ENCODE peak calls at places on chromosomes 3 and 15, in seven cellular contexts. F is left lung, Z is tibial nerve, C is tibial artery, Q is mammary epithelial cell, U is heart left ventricle, S is left ventricle myocardium inferior. W is an unnamed sample.

GRCh38 chr3:107927361-107928083 is 163.3 kb downstream of the CD47 start:
- DNase-seq in F (peak), Z (peak), C (peak), Q (peak), U (peak), S (peak), W (peak)

GRCh38 chr3:71348831-71349230 is 234.7 kb downstream of the FOXP1 start:
- DNase-seq in F (no peak), Z (no peak), C (no peak), Q (no peak), U (no peak), S (no peak), W (no peak)

GRCh38 chr15:92429378-92430066 is 35.8 kb downstream of the ST8SIA2 start:
- DNase-seq in F (no peak), Z (no peak), C (no peak), Q (peak), U (no peak), S (no peak), W (no peak)

GRCh38 chr3:23540600-23540999 is 265.2 kb upstream of the UBE2E1 start:
- DNase-seq in F (no peak), Z (no peak), C (no peak), Q (no peak), U (no peak), S (no peak), W (no peak)

GRCh38 chr3:32817561-32818430 is at the start of gene TRIM71:
- DNase-seq in F (peak), Z (no peak), C (no peak), Q (peak), U (no peak), S (no peak), W (no peak)

GRCh38 chr3:53238051-53238850 is 17.6 kb downstream of the TKT start:
- DNase-seq in F (peak), Z (no peak), C (no peak), Q (peak), U (no peak), S (no peak), W (no peak)

GRCh38 chr3:15086699-15087098 is 12.2 kb downstream of the RBSN start:
- DNase-seq in F (no peak), Z (no peak), C (no peak), Q (no peak), U (no peak), S (no peak), W (no peak)

GRCh38 chr3:160564205-160564922 is 1.0 kb downstream of the KPNA4 start:
- DNase-seq in F (no peak), Z (no peak), C (peak), Q (no peak), U (no peak), S (no peak), W (no peak)

GRCh38 chr15:31169558-31169957 is 68.0 kb upstream of the TRPM1 start:
- DNase-seq in F (no peak), Z (no peak), C (no peak), Q (no peak), U (no peak), S (no peak), W (peak)

GRCh38 chr3:64852738-64853137 is 164.9 kb upstream of the ADAMTS9 start:
- DNase-seq in F (no peak), Z (no peak), C (no peak), Q (no peak), U (no peak), S (no peak), W (no peak)

GRCh38 chr3:64846009-64846408 is 158.2 kb upstream of the ADAMTS9 start:
- DNase-seq in F (no peak), Z (no peak), C (no peak), Q (no peak), U (no peak), S (no peak), W (no peak)

GRCh38 chr3:64844558-64844957 is 156.8 kb upstream of the ADAMTS9 start:
- DNase-seq in F (no peak), Z (no peak), C (no peak), Q (no peak), U (no peak), S (no peak), W (no peak)

GRCh38 chr3:64848822-64849221 is 161.0 kb upstream of the ADAMTS9 start:
- DNase-seq in F (no peak), Z (no peak), C (no peak), Q (no peak), U (no peak), S (no peak), W (no peak)

GRCh38 chr3:64848127-64848526 is 160.3 kb upstream of the ADAMTS9 start:
- DNase-seq in F (no peak), Z (no peak), C (no peak), Q (no peak), U (no peak), S (no peak), W (no peak)
- TF ChIP-seq CTCF in F (no peak), Z (no peak), C (no peak), Q (no peak), U (no peak), S (no peak), W (no peak)

GRCh38 chr3:42601898-42602581 is 1.6 kb downstream of the NKTR start:
- DNase-seq in F (no peak), Z (no peak), C (no peak), Q (peak), U (no peak), S (no peak), W (no peak)
- TF ChIP-seq CTCF in F (no peak), Z (no peak), C (no peak), Q (peak), U (no peak), S (no peak), W (peak)

DNA sequence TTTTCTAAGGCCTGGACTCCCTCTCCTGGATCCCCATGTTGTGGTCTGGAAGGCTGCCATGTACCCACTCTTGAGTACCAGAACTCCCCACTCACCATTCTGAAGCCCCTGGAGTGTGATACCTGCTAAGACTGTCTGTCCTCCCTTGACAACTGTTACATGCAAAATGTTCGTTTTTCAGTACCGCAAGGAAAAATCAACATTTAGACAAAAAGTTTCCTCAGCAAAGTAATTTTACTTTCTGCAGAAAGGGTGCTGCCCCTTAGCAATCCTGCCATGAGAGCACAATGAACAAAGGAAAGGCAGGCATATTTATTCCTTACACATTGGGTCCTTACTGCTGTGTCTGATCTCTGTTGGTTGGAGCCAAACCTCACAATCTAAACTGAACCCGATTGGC is 7.0 kb upstream of the GK5 start:
- DNase-seq in F (no peak), Z (no peak), C (no peak), Q (no peak), U (no peak), S (no peak), W (no peak)
- TF ChIP-seq CTCF in F (no peak), Z (no peak), C (no peak), Q (no peak), U (no peak), S (no peak), W (no peak)

GRCh38 chr3:112640864-112641751 is at the start of gene CCDC80:
- DNase-seq in F (no peak), Z (no peak), C (no peak), Q (peak), U (no peak), S (no peak), W (no peak)
- TF ChIP-seq CTCF in F (no peak), Z (no peak), C (no peak), Q (no peak), U (no peak), S (no peak), W (no peak)

DNA sequence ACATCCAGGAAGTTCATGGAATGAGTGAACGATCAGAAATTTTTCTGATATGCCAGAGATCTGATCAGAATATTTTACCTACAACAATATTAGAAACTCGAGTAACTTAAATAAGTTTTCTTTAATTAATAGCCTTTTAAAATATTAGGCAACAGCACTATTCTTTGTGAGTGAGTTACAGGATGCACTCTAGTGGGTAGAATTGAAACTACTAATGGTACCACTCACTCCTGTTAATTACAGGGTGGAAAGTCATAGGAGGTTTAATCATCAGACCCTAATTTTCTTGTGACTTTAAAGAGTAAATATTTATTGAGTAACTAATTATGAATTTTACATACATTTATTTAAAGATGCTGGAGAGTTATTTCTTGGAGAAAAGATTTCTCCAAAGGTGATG is 217.3 kb downstream of the CACNA2D3 start:
- DNase-seq in F (no peak), Z (no peak), C (no peak), Q (no peak), U (no peak), S (no peak), W (no peak)
- TF ChIP-seq CTCF in F (no peak), Z (no peak), C (no peak), Q (peak), U (no peak), S (no peak), W (no peak)

GRCh38 chr3:52054689-52055511 is 1.5 kb downstream of the DUSP7 start:
- DNase-seq in F (no peak), Z (no peak), C (no peak), Q (no peak), U (no peak), S (no peak), W (no peak)

GRCh38 chr3:52050571-52050970 is 5.8 kb downstream of the DUSP7 start:
- DNase-seq in F (no peak), Z (no peak), C (no peak), Q (no peak), U (no peak), S (no peak), W (no peak)

GRCh38 chr3:52053307-52054304 is 2.8 kb downstream of the DUSP7 start:
- DNase-seq in F (no peak), Z (no peak), C (peak), Q (peak), U (no peak), S (no peak), W (no peak)

GRCh38 chr3:52051444-52051843 is 4.9 kb downstream of the DUSP7 start:
- DNase-seq in F (no peak), Z (no peak), C (no peak), Q (no peak), U (no peak), S (no peak), W (no peak)

GRCh38 chr3:52052831-52053306 is 3.5 kb downstream of the DUSP7 start:
- DNase-seq in F (peak), Z (peak), C (peak), Q (peak), U (peak), S (peak), W (peak)
- TF ChIP-seq CTCF in F (peak), Z (peak), C (peak), Q (peak), U (peak), S (peak), W (peak)

GRCh38 chr3:43160664-43161063 is 54.8 kb upstream of the POMGNT2 start:
- DNase-seq in F (no peak), Z (no peak), C (no peak), Q (no peak), U (no peak), S (no peak), W (no peak)

GRCh38 chr3:43163895-43164493 is 58.1 kb upstream of the POMGNT2 start:
- DNase-seq in F (no peak), Z (no peak), C (no peak), Q (no peak), U (no peak), S (no peak), W (peak)

GRCh38 chr3:43162573-43163084 is 56.8 kb upstream of the POMGNT2 start:
- DNase-seq in F (no peak), Z (peak), C (no peak), Q (no peak), U (no peak), S (no peak), W (no peak)

GRCh38 chr3:43159496-43160255 is 53.8 kb upstream of the POMGNT2 start:
- DNase-seq in F (no peak), Z (peak), C (no peak), Q (no peak), U (no peak), S (no peak), W (no peak)

DNA sequence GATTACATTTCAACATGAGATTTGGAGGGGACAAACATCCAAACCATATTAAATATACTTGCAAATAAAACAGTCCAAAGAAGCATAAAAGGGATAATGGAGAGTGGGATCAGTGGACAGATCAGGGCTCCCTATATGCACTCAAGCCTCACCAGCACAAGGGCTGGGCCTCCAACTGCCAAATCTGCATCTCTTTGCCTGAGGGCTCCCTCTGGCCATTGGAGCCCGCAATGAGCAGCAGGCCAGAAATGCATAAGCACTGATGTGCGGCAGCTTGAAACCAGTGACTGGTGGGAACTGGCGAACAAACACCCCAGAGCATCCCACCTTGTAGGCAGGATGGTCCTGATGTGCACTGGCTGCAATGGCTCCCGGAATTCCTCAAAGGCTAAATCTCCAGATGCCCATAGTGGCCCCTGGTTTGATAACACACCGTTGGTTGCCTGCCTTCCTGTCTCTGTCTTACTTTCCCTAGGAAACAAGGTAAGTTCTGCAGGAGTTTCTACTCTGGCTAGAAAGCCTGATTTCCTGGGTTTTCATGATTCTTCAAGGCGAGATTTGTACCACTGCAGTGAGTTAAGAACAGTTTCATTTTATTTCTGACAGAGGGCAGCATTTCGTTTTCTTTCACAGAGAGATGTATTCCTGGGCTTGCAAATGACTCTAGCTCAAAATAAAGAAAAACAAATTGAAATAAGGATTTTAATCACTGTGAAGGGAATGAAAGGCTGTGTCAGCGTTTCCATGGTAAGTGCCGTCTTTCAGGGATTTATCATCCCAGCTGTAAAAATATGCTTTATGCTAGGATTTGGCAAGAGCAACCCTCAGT is 56.0 kb upstream of the POMGNT2 start:
- DNase-seq in F (no peak), Z (no peak), C (no peak), Q (no peak), U (no peak), S (no peak), W (peak)
- TF ChIP-seq CTCF in F (peak), Z (peak), C (peak), Q (peak), U (peak), S (peak), W (peak)

GRCh38 chr3:36707623-36708409 is 56.5 kb downstream of the DCLK3 start:
- DNase-seq in F (no peak), Z (no peak), C (no peak), Q (peak), U (no peak), S (no peak), W (no peak)
- TF ChIP-seq CTCF in F (no peak), Z (no peak), C (no peak), Q (peak), U (no peak), S (no peak), W (peak)

GRCh38 chr15:74240002-74240568 is 4.0 kb downstream of the CCDC33 start:
- DNase-seq in F (peak), Z (peak), C (peak), Q (peak), U (peak), S (peak), W (peak)
- TF ChIP-seq CTCF in F (peak), Z (peak), C (peak), Q (peak), U (peak), S (peak), W (peak)

GRCh38 chr3:128278761-128279593 is 125.7 kb downstream of the EEFSEC start:
- DNase-seq in F (peak), Z (peak), C (no peak), Q (no peak), U (peak), S (peak), W (peak)
- TF ChIP-seq CTCF in F (no peak), Z (no peak), C (no peak), Q (no peak), U (no peak), S (no peak), W (peak)

W was measured in osteocyte.